ENCODE peak calls at places on chromosome X, in eight cellular contexts. Q, L, O, C, J, Z, V and S are unnamed samples.

GRCh38 chrX:123464709-123465108 is 268.1 kb downstream of the THOC2 start:
- DNase-seq in Q (no peak), L (no peak), O (no peak), C (no peak), J (no peak), Z (no peak), V (peak; percentile 62), S (no peak)

GRCh38 chrX:122856205-122856604 is 327.9 kb upstream of the GRIA3 start:
- DNase-seq in Q (no peak), L (no peak), O (no peak), C (no peak), J (no peak), Z (no peak), V (no peak), S (no peak)

GRCh38 chrX:69093960-69094935 is 71.0 kb downstream of the PJA1 start:
- DNase-seq in Q (no peak), L (peak; percentile 71), O (peak; percentile 45), C (peak; percentile 78), J (peak; percentile 44), Z (peak; percentile 66), V (peak; percentile 36), S (peak; percentile 81)

GRCh38 chrX:68928401-68928800 is 99.6 kb downstream of the EFNB1 start:
- DNase-seq in Q (no peak), L (no peak), O (no peak), C (no peak), J (no peak), Z (no peak), V (no peak), S (no peak)

GRCh38 chrX:106973433-106974149 is 26.4 kb downstream of the MORC4 start:
- DNase-seq in Q (no peak), L (no peak), O (no peak), C (no peak), J (no peak), Z (no peak), V (peak; percentile 47), S (no peak)

GRCh38 chrX:154761977-154762528 is 611 bp upstream of the DKC1 start:
- DNase-seq in Q (no peak), L (no peak), O (peak; percentile 18), C (no peak), J (no peak), Z (no peak), V (no peak), S (no peak)

GRCh38 chrX:84046403-84046984 is 141.5 kb downstream of the RPS6KA6 start:
- DNase-seq in Q (no peak), L (peak; percentile 39), O (peak; percentile 12), C (peak; percentile 25), J (no peak), Z (no peak), V (peak; percentile 0), S (peak; percentile 17)

GRCh38 chrX:29890004-29890403 is 325.4 kb upstream of the MAGEB2 start:
- DNase-seq in Q (no peak), L (peak; percentile 6), O (no peak), C (no peak), J (no peak), Z (no peak), V (no peak), S (no peak)

GRCh38 chrX:45775462-45775861 is 574.8 kb upstream of the DIPK2B start:
- DNase-seq in Q (no peak), L (peak; percentile 65), O (no peak), C (no peak), J (no peak), Z (no peak), V (no peak), S (no peak)

GRCh38 chrX:141791856-141792255 is 46.3 kb upstream of the MAGEC3 start:
- DNase-seq in Q (no peak), L (peak; percentile 21), O (no peak), C (no peak), J (no peak), Z (no peak), V (no peak), S (no peak)
- H3K27ac ChIP-seq in Q (no peak overlapping the region), L (no peak overlapping the region), O (no peak overlapping the region), C (no peak overlapping the region), J (no peak overlapping the region), Z (no peak overlapping the region), V (no peak overlapping the region), S (no peak overlapping the region)

DNA sequence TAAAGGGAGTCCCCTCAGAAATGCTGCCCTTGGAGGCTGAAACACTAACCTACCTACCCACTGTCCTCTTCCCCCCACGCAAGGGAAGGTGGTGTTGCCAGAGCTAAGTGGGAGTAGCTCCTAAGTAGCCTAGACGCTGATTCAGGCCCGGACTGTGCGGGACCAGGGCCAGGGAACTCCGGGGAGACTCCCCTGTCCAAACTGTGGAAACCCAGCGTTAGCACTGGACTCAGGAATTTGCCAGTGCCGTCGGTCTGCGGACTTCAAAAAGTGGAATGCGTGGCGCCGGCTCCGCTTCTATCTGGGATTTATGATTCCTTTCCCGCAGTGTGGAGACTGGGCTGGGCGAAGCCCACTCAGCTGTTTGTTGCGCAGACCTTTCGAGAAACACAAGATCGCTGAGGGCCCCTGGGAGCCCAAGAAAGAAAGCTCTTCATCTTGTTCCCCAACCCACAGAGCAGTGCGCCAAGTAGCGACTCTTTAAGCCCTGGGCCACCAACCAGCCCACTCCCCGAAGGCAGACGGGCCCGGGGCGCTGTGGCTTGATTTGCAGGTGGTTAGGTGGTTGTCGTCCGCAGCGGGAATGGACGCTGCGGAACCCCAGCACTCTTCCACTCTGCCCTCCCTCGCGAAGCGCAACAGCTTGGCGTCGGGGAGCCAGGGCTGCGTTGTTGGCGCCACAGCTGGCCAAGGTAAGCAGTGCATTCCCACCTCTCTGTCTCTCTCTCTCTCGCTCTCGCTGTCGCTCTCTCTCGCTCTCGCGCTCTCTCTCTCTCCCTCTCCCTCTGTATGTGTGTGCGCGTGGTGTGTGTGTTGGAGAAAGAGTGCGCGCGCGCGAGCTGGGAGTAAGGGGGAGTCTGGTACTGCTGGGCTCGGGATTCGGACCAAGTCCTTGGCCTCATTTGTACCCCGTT is 2.0 kb downstream of the TMEM255A start:
- DNase-seq in Q (peak; percentile 58), L (peak; percentile 53), O (peak; percentile 52), C (peak; percentile 78), J (peak; percentile 43), Z (peak; percentile 73), V (peak; percentile 57), S (peak; percentile 77)
- H3K27me3 ChIP-seq in Q (no peaks in the 10 kb centered on the region), L (peaks cover 15% of the 10 kb centered on the region), O (peaks cover 7% of the 10 kb centered on the region), C (peaks cover 24% of the 10 kb centered on the region), J (no peaks in the 10 kb centered on the region), Z (no peaks in the 10 kb centered on the region), V (peaks cover 1% of the 10 kb centered on the region), S (no peaks in the 10 kb centered on the region)

DNA sequence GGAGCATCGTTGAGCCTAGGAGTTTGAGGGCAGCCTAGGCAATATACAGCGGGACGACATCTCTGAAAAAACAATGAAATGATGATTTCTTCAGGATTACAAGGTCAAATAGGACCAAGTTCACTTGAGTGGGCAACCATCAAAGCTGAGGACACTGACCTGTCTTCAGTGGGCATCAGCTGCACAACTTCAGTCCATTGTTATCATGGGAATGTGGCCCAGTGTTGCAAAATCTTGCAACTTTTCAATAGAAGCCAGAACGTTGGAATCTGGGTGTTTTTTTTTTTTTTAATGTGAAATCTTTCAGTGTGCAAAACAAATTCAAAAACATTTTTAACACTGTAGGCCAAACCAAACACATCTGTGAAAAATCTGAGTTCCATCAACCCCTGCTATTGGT is 155.4 kb upstream of the PLAC1 start:
- DNase-seq in Q (no peak), L (no peak), O (no peak), C (no peak), J (no peak), Z (no peak), V (no peak), S (no peak)
- H3K27ac ChIP-seq in Q (no peak overlapping the region), L (no peak overlapping the region), O (no peak overlapping the region), C (no peak overlapping the region), J (no peak overlapping the region), Z (no peak overlapping the region), V (no peak overlapping the region), S (no peak overlapping the region)

GRCh38 chrX:18075603-18076002 is 145.1 kb downstream of the BEND2 start:
- DNase-seq in Q (no peak), L (no peak), O (no peak), C (no peak), J (no peak), Z (no peak), V (no peak), S (peak; percentile 58)

GRCh38 chrX:18076434-18076833 is 144.3 kb downstream of the BEND2 start:
- DNase-seq in Q (no peak), L (no peak), O (no peak), C (no peak), J (no peak), Z (no peak), V (no peak), S (no peak)
- H3K27me3 ChIP-seq in Q (no peaks in the 10 kb centered on the region), L (no peaks in the 10 kb centered on the region), O (no peaks in the 10 kb centered on the region), C (no peaks in the 10 kb centered on the region), J (no peaks in the 10 kb centered on the region), Z (no peaks in the 10 kb centered on the region), V (no peaks in the 10 kb centered on the region), S (no peaks in the 10 kb centered on the region)

DNA sequence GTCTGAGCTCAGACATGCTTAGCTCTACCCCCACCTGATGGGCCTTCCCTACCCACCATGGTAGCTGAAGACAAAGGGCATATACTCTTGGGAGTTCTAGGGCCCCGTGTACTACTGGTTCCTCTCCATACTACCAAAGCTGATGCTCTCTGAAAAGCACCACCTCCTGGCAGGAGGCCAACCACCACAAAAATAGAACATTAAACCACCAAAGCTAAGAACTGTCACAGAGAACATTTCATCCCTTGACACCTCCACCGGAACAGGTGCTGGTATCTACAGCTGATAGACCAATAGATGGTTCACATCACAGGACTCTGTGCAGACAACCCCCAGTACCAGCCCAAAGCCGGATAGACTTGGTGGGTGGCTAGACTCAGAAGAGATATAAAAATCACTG is 13.4 kb downstream of the EDA2R start:
- DNase-seq in Q (no peak), L (no peak), O (no peak), C (no peak), J (no peak), Z (no peak), V (no peak), S (no peak)
- H3K27ac ChIP-seq in Q (no peak overlapping the region), L (no peak overlapping the region), O (no peak overlapping the region), C (no peak overlapping the region), J (no peak overlapping the region), Z (no peak overlapping the region), V (no peak overlapping the region), S (no peak overlapping the region)

GRCh38 chrX:110062919-110063318 is 60.0 kb downstream of the TMEM164 start:
- DNase-seq in Q (no peak), L (no peak), O (no peak), C (no peak), J (no peak), Z (no peak), V (no peak), S (no peak)

GRCh38 chrX:110061138-110061537 is 58.2 kb downstream of the TMEM164 start:
- DNase-seq in Q (no peak), L (no peak), O (no peak), C (no peak), J (peak; percentile 6), Z (no peak), V (no peak), S (no peak)

GRCh38 chrX:110070970-110071369 is 68.1 kb downstream of the TMEM164 start:
- DNase-seq in Q (no peak), L (no peak), O (no peak), C (no peak), J (no peak), Z (no peak), V (no peak), S (no peak)

GRCh38 chrX:110066488-110067225 is 63.7 kb downstream of the TMEM164 start:
- DNase-seq in Q (no peak), L (no peak), O (peak; percentile 74), C (no peak), J (no peak), Z (no peak), V (no peak), S (no peak)
- H3K27me3 ChIP-seq in Q (no peaks in the 10 kb centered on the region), L (no peaks in the 10 kb centered on the region), O (no peaks in the 10 kb centered on the region), C (no peaks in the 10 kb centered on the region), J (no peaks in the 10 kb centered on the region), Z (no peaks in the 10 kb centered on the region), V (no peaks in the 10 kb centered on the region), S (no peaks in the 10 kb centered on the region)